ENCODE peak calls at places on chromosomes 5 and 9, in ten cellular contexts. E, B, P, R, L, H, O, D, S and T are unnamed samples.

GRCh38 chr5:133993563-133993962 is 11.2 kb downstream of the VDAC1 start:
- DNase-seq in E (no peak), B (no peak), P (no peak), R (no peak), L (no peak), H (no peak), O (no peak), D (no peak), S (no peak), T (no peak)

GRCh38 chr5:181170996-181171395 is 23.6 kb downstream of the OR2V2 start:
- DNase-seq in E (no peak), B (no peak), P (no peak), R (no peak), L (no peak), H (peak), O (no peak), D (no peak), S (no peak), T (no peak)

GRCh38 chr5:173655196-173655797 is 38.8 kb upstream of the BOD1 start:
- DNase-seq in E (no peak), B (no peak), P (no peak), R (no peak), L (no peak), H (no peak), O (no peak), D (no peak), S (no peak), T (no peak)

GRCh38 chr5:69498384-69498783 is 5.8 kb downstream of the OCLN start:
- DNase-seq in E (no peak), B (no peak), P (no peak), R (no peak), L (no peak), H (no peak), O (no peak), D (no peak), S (no peak), T (no peak)

GRCh38 chr5:82855893-82856292 is 221.3 kb downstream of the TMEM167A start:
- DNase-seq in E (peak), B (no peak), P (no peak), R (no peak), L (no peak), H (no peak), O (no peak), D (no peak), S (no peak), T (no peak)

GRCh38 chr9:69036319-69036718 is 767 bp downstream of the FXN start:
- DNase-seq in E (peak), B (no peak), P (peak), R (no peak), L (peak), H (peak), O (no peak), D (peak), S (no peak), T (no peak)

GRCh38 chr9:119050281-119050680 is 319.0 kb downstream of the BRINP1 start:
- DNase-seq in E (no peak), B (no peak), P (no peak), R (no peak), L (no peak), H (no peak), O (no peak), D (no peak), S (no peak), T (no peak)

GRCh38 chr5:179698935-179699639 is at the start of gene CANX:
- DNase-seq in E (no peak), B (no peak), P (no peak), R (no peak), L (no peak), H (no peak), O (no peak), D (no peak), S (no peak), T (no peak)

GRCh38 chr5:16826379-16827125 is 109.5 kb downstream of the MYO10 start:
- DNase-seq in E (no peak), B (no peak), P (no peak), R (no peak), L (no peak), H (peak), O (no peak), D (no peak), S (no peak), T (no peak)

GRCh38 chr9:136769710-136770191 is 5.4 kb upstream of the LCN15 start:
- DNase-seq in E (no peak), B (peak), P (peak), R (no peak), L (peak), H (no peak), O (no peak), D (peak), S (no peak), T (no peak)

GRCh38 chr5:38541174-38541724 is 15.2 kb downstream of the LIFR start:
- DNase-seq in E (no peak), B (no peak), P (no peak), R (no peak), L (no peak), H (peak), O (no peak), D (no peak), S (no peak), T (no peak)

GRCh38 chr5:11268894-11269293 is 507.9 kb upstream of the DAP start:
- DNase-seq in E (no peak), B (no peak), P (no peak), R (no peak), L (peak), H (no peak), O (no peak), D (no peak), S (no peak), T (no peak)

GRCh38 chr5:24703934-24704333 is 59.2 kb upstream of the CDH10 start:
- DNase-seq in E (no peak), B (no peak), P (no peak), R (no peak), L (no peak), H (no peak), O (no peak), D (no peak), S (no peak), T (no peak)

GRCh38 chr9:89841456-89841855 is 236.6 kb downstream of the GADD45G start:
- DNase-seq in E (no peak), B (no peak), P (no peak), R (no peak), L (no peak), H (no peak), O (no peak), D (no peak), S (no peak), T (no peak)

GRCh38 chr5:173954671-173955605 is 34.0 kb upstream of the C5orf47 start:
- DNase-seq in E (no peak), B (no peak), P (no peak), R (no peak), L (peak), H (peak), O (no peak), D (no peak), S (no peak), T (no peak)

GRCh38 chr9:2424564-2425153 is 196.9 kb upstream of the VLDLR start:
- DNase-seq in E (peak), B (no peak), P (no peak), R (no peak), L (peak), H (peak), O (no peak), D (no peak), S (no peak), T (no peak)
- TF ChIP-seq CTCF in E (no peak), B (no peak), P (no peak), R (no peak), L (no peak), H (no peak), O (no peak), D (no peak), S (no peak), T (no peak)

DNA sequence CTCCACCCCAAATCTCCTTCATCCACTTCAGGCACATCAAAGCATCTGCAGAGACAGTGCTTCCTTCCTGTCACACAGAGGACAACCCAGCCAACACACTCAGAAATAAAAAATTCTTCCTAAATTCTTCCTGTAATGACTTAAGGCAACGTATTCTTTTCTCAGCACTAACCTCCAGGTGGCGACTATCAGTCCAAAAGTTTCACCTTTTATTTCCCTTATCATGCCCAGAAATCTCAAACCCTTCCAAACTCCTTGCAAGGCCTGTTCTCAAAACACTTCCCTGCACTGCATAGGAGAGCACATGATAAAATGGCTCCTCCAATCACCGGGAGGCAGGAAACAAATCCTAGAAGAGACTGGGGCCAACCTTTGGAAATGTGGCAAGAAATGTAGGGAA is 35.1 kb downstream of the SLIT3 start:
- DNase-seq in E (no peak), B (no peak), P (no peak), R (no peak), L (no peak), H (peak), O (no peak), D (no peak), S (no peak), T (no peak)
- TF ChIP-seq CTCF in E (peak), B (peak), P (peak), R (peak), L (no peak), H (peak), O (no peak), D (no peak), S (peak), T (no peak)

DNA sequence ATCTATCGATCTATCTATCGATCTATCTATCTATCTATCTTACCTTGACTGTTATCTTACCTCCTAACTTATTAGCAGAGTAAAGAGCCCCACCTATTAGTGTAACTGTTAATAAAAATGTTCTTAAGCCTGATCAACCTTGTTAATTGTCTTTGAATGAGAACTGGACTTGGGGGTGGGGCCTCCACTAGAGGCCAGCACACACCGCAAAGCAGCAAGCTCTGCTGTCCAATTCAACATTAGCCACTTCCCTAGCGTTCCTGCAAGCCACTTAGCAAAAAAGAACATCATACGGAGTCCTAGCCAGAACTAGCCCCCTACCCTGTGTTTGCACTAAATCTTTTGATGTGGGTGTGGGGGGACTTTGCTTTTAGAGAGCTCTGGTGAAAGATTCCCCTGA is 515.8 kb downstream of the KDM4C start:
- DNase-seq in E (peak), B (no peak), P (no peak), R (no peak), L (peak), H (peak), O (no peak), D (no peak), S (no peak), T (no peak)
- TF ChIP-seq CTCF in E (peak), B (peak), P (no peak), R (no peak), L (no peak), H (peak), O (peak), D (peak), S (peak), T (no peak)

GRCh38 chr9:131578016-131578415 is 32.7 kb downstream of the PRRT1B start:
- DNase-seq in E (no peak), B (no peak), P (no peak), R (no peak), L (peak), H (no peak), O (no peak), D (no peak), S (no peak), T (no peak)
- TF ChIP-seq CTCF in E (no peak), B (no peak), P (no peak), R (no peak), L (no peak), H (no peak), O (no peak), D (no peak), S (no peak), T (no peak)